ENCODE peak calls at places on chromosomes 16 and 17, in seven cellular contexts. One of them, this sample, is unnamed.

GRCh38 chr16:65767125-65767524 is 599.4 kb upstream of the CDH5 start:
- DNase-seq in stimulated activated CD8-positive, alpha-beta memory T cell treated with anti-CD3 and anti-CD28 coated beads, Interleukin-7, amount 100 ng/mL, for 24 hours: no peak
- DNase-seq in A549: no peak
- DNase-seq in heart right ventricle: no peak
- DNase-seq in NCI-H187: no peak
- DNase-seq in activated T-helper 1 cell treated with Interleukin-2 at 50 U/mL for 16 hours: no peak
- DNase-seq in IMR-90: no peak
- DNase-seq in this sample: no peak

GRCh38 chr16:27585200-27585599 is 35.3 kb downstream of the KATNIP start:
- DNase-seq in A549: no peak
- DNase-seq in activated T-helper 1 cell treated with Interleukin-2 at 50 U/mL for 16 hours: no peak
- DNase-seq in stimulated activated CD8-positive, alpha-beta memory T cell treated with anti-CD3 and anti-CD28 coated beads, Interleukin-7, amount 100 ng/mL, for 24 hours: no peak
- DNase-seq in heart right ventricle: no peak
- DNase-seq in IMR-90: no peak
- DNase-seq in NCI-H187: no peak
- DNase-seq in this sample: no peak

GRCh38 chr17:65797809-65798208 is 236.4 kb upstream of the AXIN2 start:
- DNase-seq in heart right ventricle: no peak
- DNase-seq in activated T-helper 1 cell treated with Interleukin-2 at 50 U/mL for 16 hours: no peak
- DNase-seq in A549: peak
- DNase-seq in stimulated activated CD8-positive, alpha-beta memory T cell treated with anti-CD3 and anti-CD28 coated beads, Interleukin-7, amount 100 ng/mL, for 24 hours: no peak
- DNase-seq in IMR-90: no peak
- DNase-seq in NCI-H187: no peak
- DNase-seq in this sample: peak

GRCh38 chr16:75805946-75806345 is 79.7 kb upstream of the CPHXL start:
- DNase-seq in A549: no peak
- DNase-seq in IMR-90: no peak
- DNase-seq in NCI-H187: no peak
- DNase-seq in heart right ventricle: no peak
- DNase-seq in stimulated activated CD8-positive, alpha-beta memory T cell treated with anti-CD3 and anti-CD28 coated beads, Interleukin-7, amount 100 ng/mL, for 24 hours: no peak
- DNase-seq in activated T-helper 1 cell treated with Interleukin-2 at 50 U/mL for 16 hours: no peak
- DNase-seq in this sample: no peak

GRCh38 chr16:50547944-50548658 is at the start of gene NKD1:
- DNase-seq in NCI-H187: peak
- DNase-seq in IMR-90: peak
- DNase-seq in A549: peak
- DNase-seq in activated T-helper 1 cell treated with Interleukin-2 at 50 U/mL for 16 hours: peak
- DNase-seq in heart right ventricle: peak
- DNase-seq in stimulated activated CD8-positive, alpha-beta memory T cell treated with anti-CD3 and anti-CD28 coated beads, Interleukin-7, amount 100 ng/mL, for 24 hours: peak
- DNase-seq in this sample: peak

GRCh38 chr16:54447606-54448440 is 161.2 kb upstream of the IRX3 start:
- DNase-seq in heart right ventricle: no peak
- DNase-seq in NCI-H187: no peak
- DNase-seq in IMR-90: peak
- DNase-seq in activated T-helper 1 cell treated with Interleukin-2 at 50 U/mL for 16 hours: no peak
- DNase-seq in stimulated activated CD8-positive, alpha-beta memory T cell treated with anti-CD3 and anti-CD28 coated beads, Interleukin-7, amount 100 ng/mL, for 24 hours: no peak
- DNase-seq in A549: peak
- DNase-seq in this sample: no peak

GRCh38 chr16:88274847-88275246 is 107.9 kb upstream of the ZNF469 start:
- DNase-seq in heart right ventricle: no peak
- DNase-seq in NCI-H187: no peak
- DNase-seq in A549: no peak
- DNase-seq in stimulated activated CD8-positive, alpha-beta memory T cell treated with anti-CD3 and anti-CD28 coated beads, Interleukin-7, amount 100 ng/mL, for 24 hours: no peak
- DNase-seq in activated T-helper 1 cell treated with Interleukin-2 at 50 U/mL for 16 hours: no peak
- DNase-seq in IMR-90: peak
- DNase-seq in this sample: no peak

GRCh38 chr17:66312912-66313311 is 10.5 kb downstream of the PRKCA start:
- DNase-seq in heart right ventricle: no peak
- DNase-seq in activated T-helper 1 cell treated with Interleukin-2 at 50 U/mL for 16 hours: no peak
- DNase-seq in stimulated activated CD8-positive, alpha-beta memory T cell treated with anti-CD3 and anti-CD28 coated beads, Interleukin-7, amount 100 ng/mL, for 24 hours: no peak
- DNase-seq in A549: peak
- DNase-seq in NCI-H187: no peak
- DNase-seq in IMR-90: no peak
- DNase-seq in this sample: no peak

GRCh38 chr17:45090711-45091110 is 29.6 kb downstream of the NMT1 start:
- DNase-seq in IMR-90: peak
- DNase-seq in NCI-H187: no peak
- DNase-seq in activated T-helper 1 cell treated with Interleukin-2 at 50 U/mL for 16 hours: no peak
- DNase-seq in heart right ventricle: no peak
- DNase-seq in A549: peak
- DNase-seq in stimulated activated CD8-positive, alpha-beta memory T cell treated with anti-CD3 and anti-CD28 coated beads, Interleukin-7, amount 100 ng/mL, for 24 hours: no peak
- DNase-seq in this sample: no peak

GRCh38 chr17:21029032-21029431 is 13.8 kb downstream of the USP22 start:
- DNase-seq in IMR-90: peak
- DNase-seq in activated T-helper 1 cell treated with Interleukin-2 at 50 U/mL for 16 hours: no peak
- DNase-seq in heart right ventricle: no peak
- DNase-seq in NCI-H187: no peak
- DNase-seq in stimulated activated CD8-positive, alpha-beta memory T cell treated with anti-CD3 and anti-CD28 coated beads, Interleukin-7, amount 100 ng/mL, for 24 hours: no peak
- DNase-seq in A549: peak
- DNase-seq in this sample: no peak

GRCh38 chr16:50274771-50275415 is 8.5 kb downstream of the ADCY7 start:
- DNase-seq in NCI-H187: no peak
- DNase-seq in IMR-90: no peak
- DNase-seq in A549: no peak
- DNase-seq in activated T-helper 1 cell treated with Interleukin-2 at 50 U/mL for 16 hours: no peak
- DNase-seq in heart right ventricle: no peak
- DNase-seq in stimulated activated CD8-positive, alpha-beta memory T cell treated with anti-CD3 and anti-CD28 coated beads, Interleukin-7, amount 100 ng/mL, for 24 hours: no peak
- DNase-seq in this sample: no peak

GRCh38 chr17:13273744-13274295 is 256.0 kb upstream of the ELAC2 start:
- DNase-seq in A549: no peak
- DNase-seq in IMR-90: peak
- DNase-seq in stimulated activated CD8-positive, alpha-beta memory T cell treated with anti-CD3 and anti-CD28 coated beads, Interleukin-7, amount 100 ng/mL, for 24 hours: no peak
- DNase-seq in heart right ventricle: no peak
- DNase-seq in activated T-helper 1 cell treated with Interleukin-2 at 50 U/mL for 16 hours: no peak
- DNase-seq in NCI-H187: no peak
- DNase-seq in this sample: no peak

GRCh38 chr17:42321555-42321954 is 33.3 kb downstream of the STAT5A start:
- DNase-seq in stimulated activated CD8-positive, alpha-beta memory T cell treated with anti-CD3 and anti-CD28 coated beads, Interleukin-7, amount 100 ng/mL, for 24 hours: no peak
- DNase-seq in IMR-90: no peak
- DNase-seq in NCI-H187: no peak
- DNase-seq in A549: no peak
- DNase-seq in activated T-helper 1 cell treated with Interleukin-2 at 50 U/mL for 16 hours: no peak
- DNase-seq in heart right ventricle: no peak
- DNase-seq in this sample: no peak

GRCh38 chr17:19773534-19773933 is 25.4 kb upstream of the ALDH3A1 start:
- DNase-seq in heart right ventricle: no peak
- DNase-seq in NCI-H187: no peak
- DNase-seq in IMR-90: no peak
- DNase-seq in stimulated activated CD8-positive, alpha-beta memory T cell treated with anti-CD3 and anti-CD28 coated beads, Interleukin-7, amount 100 ng/mL, for 24 hours: no peak
- DNase-seq in activated T-helper 1 cell treated with Interleukin-2 at 50 U/mL for 16 hours: no peak
- DNase-seq in A549: no peak
- DNase-seq in this sample: no peak

GRCh38 chr16:66874079-66874775 is 6.1 kb upstream of the PDP2 start:
- DNase-seq in activated T-helper 1 cell treated with Interleukin-2 at 50 U/mL for 16 hours: no peak
- DNase-seq in A549: no peak
- DNase-seq in IMR-90: peak
- DNase-seq in stimulated activated CD8-positive, alpha-beta memory T cell treated with anti-CD3 and anti-CD28 coated beads, Interleukin-7, amount 100 ng/mL, for 24 hours: no peak
- DNase-seq in heart right ventricle: no peak
- DNase-seq in NCI-H187: no peak
- DNase-seq in this sample: no peak

This sample was measured in iPS DF 6.9.